ENCODE peak calls at places on chromosomes 5 and 9, in six cellular contexts. I, H, O, Q, G and Y are unnamed samples.

GRCh38 chr5:180339583-180340183 is 13.5 kb downstream of the GFPT2 start:
- DNase-seq in I (no peak), H (no peak), O (no peak), Q (no peak), G (no peak), Y (no peak)

GRCh38 chr9:335373-335772 is 120.7 kb downstream of the DOCK8 start:
- DNase-seq in I (no peak), H (no peak), O (no peak), Q (no peak), G (no peak), Y (no peak)

GRCh38 chr5:113281194-113281593 is 153.6 kb downstream of the TSSK1B start:
- DNase-seq in I (no peak), H (peak; percentile 24), O (no peak), Q (no peak), G (no peak), Y (peak; percentile 31)

GRCh38 chr5:180070726-180071417 is 687 bp downstream of the RNF130 start:
- DNase-seq in I (no peak), H (peak; percentile 48), O (peak; percentile 73), Q (peak; percentile 80), G (no peak), Y (peak; percentile 55)

GRCh38 chr5:78647411-78647818 is 1.2 kb downstream of the LHFPL2 start:
- DNase-seq in I (no peak), H (no peak), O (peak; percentile 59), Q (peak; percentile 54), G (no peak), Y (peak; percentile 47)

GRCh38 chr5:133635051-133635450 is 22.7 kb upstream of the FSTL4 start:
- DNase-seq in I (no peak), H (no peak), O (peak; percentile 77), Q (peak; percentile 26), G (no peak), Y (peak; percentile 28)

GRCh38 chr9:114928092-114928491 is 2.3 kb downstream of the TNFSF8 start:
- DNase-seq in I (no peak), H (no peak), O (no peak), Q (no peak), G (no peak), Y (no peak)

GRCh38 chr5:149470942-149471341 is 80.3 kb downstream of the CSNK1A1 start:
- DNase-seq in I (no peak), H (no peak), O (no peak), Q (no peak), G (no peak), Y (no peak)

GRCh38 chr9:134585746-134586706 is 55.6 kb upstream of the COL5A1 start:
- DNase-seq in I (no peak), H (peak; percentile 39), O (peak; percentile 71), Q (peak; percentile 90), G (no peak), Y (peak; percentile 75)

GRCh38 chr9:26947736-26948135 is 694 bp upstream of the PLAA start:
- DNase-seq in I (no peak), H (no peak), O (peak; percentile 55), Q (no peak), G (no peak), Y (no peak)

GRCh38 chr9:135244751-135245221 is 157.3 kb downstream of the OLFM1 start:
- DNase-seq in I (no peak), H (no peak), O (no peak), Q (no peak), G (no peak), Y (no peak)

GRCh38 chr5:2996248-2996647 is 244.8 kb upstream of the IRX2 start:
- DNase-seq in I (no peak), H (no peak), O (no peak), Q (no peak), G (no peak), Y (no peak)

GRCh38 chr9:128068656-128069221 is 707 bp downstream of the SLC25A25 start:
- DNase-seq in I (no peak), H (no peak), O (no peak), Q (no peak), G (no peak), Y (no peak)

GRCh38 chr5:178469975-178470692 is 120.1 kb downstream of the COL23A1 start:
- DNase-seq in I (no peak), H (no peak), O (peak; percentile 82), Q (no peak), G (no peak), Y (no peak)

GRCh38 chr9:28779240-28779639 is 1206.0 kb upstream of the C9orf72 start:
- DNase-seq in I (no peak), H (no peak), O (no peak), Q (peak; percentile 49), G (no peak), Y (no peak)

GRCh38 chr5:69166686-69167487 is at the start of gene CCNB1:
- DNase-seq in I (peak; percentile 93), H (peak; percentile 99), O (peak; percentile 99), Q (peak; percentile 98), G (peak; percentile 98), Y (peak; percentile 94)
- H3K23ac ChIP-seq in I (peak within 1 kb of the TSS; percentile 66), H (no peak within 1 kb of the TSS), O (peak within 1 kb of the TSS; percentile 83), Q (no peak within 1 kb of the TSS), G (no peak within 1 kb of the TSS), Y (peak within 1 kb of the TSS; percentile 69)

DNA sequence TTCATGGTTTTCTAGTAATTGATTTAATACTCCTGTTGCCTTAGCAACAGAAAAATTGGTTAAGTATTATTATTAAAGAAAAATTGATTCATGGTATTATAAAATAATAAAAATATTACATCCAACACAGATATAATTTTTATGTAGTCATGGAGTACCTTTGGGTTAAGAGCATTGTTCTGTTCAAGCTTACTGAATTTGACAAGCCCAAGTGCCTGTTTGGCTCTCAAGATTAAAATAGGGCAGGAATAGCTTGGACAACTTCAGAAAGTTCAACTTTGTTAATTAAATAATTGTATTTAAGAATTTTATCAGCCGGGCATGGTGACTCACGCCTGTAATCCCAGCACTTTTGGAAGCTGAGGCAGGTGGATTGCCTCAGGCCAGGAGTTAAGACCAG is 82.0 kb downstream of the NIPBL start:
- DNase-seq in I (no peak), H (no peak), O (no peak), Q (no peak), G (no peak), Y (no peak)
- H2AK5ac ChIP-seq in I (no peak overlapping the region), H (no peak overlapping the region), O (no peak overlapping the region), Q (no peak overlapping the region), G (no peak overlapping the region), Y (no peak overlapping the region)

GRCh38 chr9:137245450-137246421 is 4.6 kb downstream of the TUBB4B start:
- DNase-seq in I (no peak), H (no peak), O (no peak), Q (no peak), G (no peak), Y (no peak)

GRCh38 chr9:137241490-137242328 is 622 bp downstream of the TUBB4B start:
- DNase-seq in I (no peak), H (no peak), O (no peak), Q (peak; percentile 17), G (no peak), Y (peak; percentile 32)

GRCh38 chr9:137244486-137245449 is 3.7 kb downstream of the TUBB4B start:
- DNase-seq in I (no peak), H (peak; percentile 55), O (peak; percentile 69), Q (peak; percentile 53), G (no peak), Y (no peak)

GRCh38 chr9:137242329-137243204 is 1.5 kb downstream of the TUBB4B start:
- DNase-seq in I (no peak), H (no peak), O (no peak), Q (no peak), G (no peak), Y (no peak)

GRCh38 chr9:137243626-137244485 is 2.8 kb downstream of the TUBB4B start:
- DNase-seq in I (no peak), H (peak; percentile 50), O (peak; percentile 70), Q (peak; percentile 46), G (no peak), Y (no peak)
- H3K4me3 ChIP-seq in I (peak overlapping the region; percentile 25), H (peak overlapping the region; percentile 42), O (no peak overlapping the region), Q (no peak overlapping the region), G (no peak overlapping the region), Y (no peak overlapping the region)

DNA sequence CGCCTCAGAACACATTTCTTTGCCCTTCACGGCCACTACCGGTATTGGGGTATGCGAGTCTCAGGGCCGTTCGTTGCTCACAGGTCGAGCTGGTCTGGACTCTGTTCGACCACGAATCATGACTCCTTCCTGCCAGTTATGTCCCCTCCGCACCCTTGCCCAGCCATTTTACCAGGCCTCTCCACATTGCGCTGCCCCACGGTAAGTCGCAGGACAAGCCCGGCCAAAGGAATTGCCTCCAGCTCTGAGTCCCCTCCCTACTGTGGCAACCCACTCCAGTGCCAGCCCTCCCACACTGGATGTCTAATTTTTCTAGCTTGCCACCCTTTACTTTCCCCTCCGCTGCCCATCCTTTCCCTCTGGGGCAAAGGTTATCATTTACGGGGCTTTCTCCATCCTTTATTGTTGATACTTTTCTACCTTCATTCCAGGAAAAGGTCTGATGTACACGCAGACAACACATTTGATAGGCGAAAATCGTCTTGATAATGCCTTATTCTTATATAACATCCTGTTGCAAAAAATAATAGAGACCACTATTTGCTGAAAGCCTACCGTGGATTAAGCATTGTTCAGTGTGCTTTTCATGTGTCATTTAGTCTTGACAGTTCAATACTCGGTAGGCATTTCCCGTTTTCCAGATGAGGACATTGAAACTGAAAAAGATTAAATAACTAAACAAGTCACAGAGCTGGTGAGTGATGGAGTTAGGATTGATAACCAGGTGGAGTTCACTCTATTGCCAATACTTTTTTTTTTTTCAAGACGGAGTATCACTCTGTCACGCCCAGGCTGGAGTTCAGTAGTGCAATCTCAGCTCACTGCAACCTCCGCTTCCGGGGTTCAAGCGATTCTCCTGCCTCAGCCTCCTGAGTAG is 958 bp upstream of the HSPA5 start:
- DNase-seq in I (no peak), H (no peak), O (no peak), Q (no peak), G (no peak), Y (no peak)
- H3K23ac ChIP-seq in I (peak overlapping the region; percentile 5), H (no peak overlapping the region), O (no peak overlapping the region), Q (peak overlapping the region; percentile 56), G (no peak overlapping the region), Y (peak overlapping the region; percentile 87)

GRCh38 chr9:35163413-35163812 is 1.6 kb downstream of the UNC13B start:
- DNase-seq in I (no peak), H (no peak), O (no peak), Q (no peak), G (no peak), Y (no peak)

GRCh38 chr9:35162605-35163315 is 951 bp downstream of the UNC13B start:
- DNase-seq in I (peak; percentile 0), H (no peak), O (no peak), Q (peak; percentile 13), G (no peak), Y (no peak)

GRCh38 chr9:35156781-35157180 is 5.0 kb upstream of the UNC13B start:
- DNase-seq in I (no peak), H (no peak), O (no peak), Q (no peak), G (no peak), Y (no peak)

GRCh38 chr9:35161713-35162604 is at the start of gene UNC13B:
- DNase-seq in I (peak; percentile 97), H (peak; percentile 88), O (peak; percentile 99), Q (peak; percentile 94), G (peak; percentile 84), Y (peak; percentile 83)

GRCh38 chr9:35158501-35159280 is 3.1 kb upstream of the UNC13B start:
- DNase-seq in I (no peak), H (no peak), O (no peak), Q (no peak), G (no peak), Y (no peak)
- H2AK5ac ChIP-seq in I (no peak overlapping the region), H (no peak overlapping the region), O (no peak overlapping the region), Q (no peak overlapping the region), G (peak overlapping the region; percentile 98), Y (no peak overlapping the region)